ENCODE peak calls at places on chromosomes 4 and X, in five cellular contexts. S is left ventricle myocardium inferior, A is thoracic aorta, J is thyroid gland, Z is body of pancreas. K is an unnamed sample.

GRCh38 chrX:150357790-150358189 is 5.3 kb upstream of the MAMLD1 start:
- DNase-seq in S (no peak), A (no peak), J (no peak), Z (no peak), K (no peak)

GRCh38 chrX:19381326-19381725 is 37.6 kb downstream of the PDHA1 start:
- DNase-seq in S (no peak), A (no peak), J (no peak), Z (no peak), K (no peak)

GRCh38 chr4:82898322-82899243 is 2.0 kb upstream of the THAP9 start:
- DNase-seq in S (no peak), A (peak; percentile 14), J (peak; percentile 56), Z (peak; percentile 50), K (no peak)

GRCh38 chrX:125004799-125005198 is 314.9 kb upstream of the TEX13C start:
- DNase-seq in S (no peak), A (no peak), J (no peak), Z (no peak), K (peak; percentile 3)

GRCh38 chrX:3516051-3516541 is 169.6 kb upstream of the MXRA5 start:
- DNase-seq in S (no peak), A (no peak), J (no peak), Z (no peak), K (no peak)

GRCh38 chrX:41200785-41201184 is 115.5 kb downstream of the USP9X start:
- DNase-seq in S (no peak), A (no peak), J (no peak), Z (no peak), K (no peak)

GRCh38 chrX:102899940-102900916 is 36.8 kb upstream of the RAB40AL start:
- DNase-seq in S (peak; percentile 19), A (peak; percentile 3), J (peak; percentile 62), Z (peak; percentile 84), K (peak; percentile 3)

GRCh38 chr4:120517966-120518365 is 404.6 kb downstream of the PRDM5 start:
- DNase-seq in S (no peak), A (peak; percentile 10), J (no peak), Z (peak; percentile 61), K (peak; percentile 70)

GRCh38 chr4:139126898-139127297 is 50.1 kb downstream of the ELF2 start:
- DNase-seq in S (no peak), A (no peak), J (no peak), Z (no peak), K (no peak)

GRCh38 chr4:108166441-108167315 is 2.1 kb downstream of the LEF1 start:
- DNase-seq in S (no peak), A (no peak), J (no peak), Z (peak; percentile 56), K (no peak)

GRCh38 chr4:140388015-140388414 is 14.6 kb downstream of the SCOC start:
- DNase-seq in S (no peak), A (no peak), J (no peak), Z (no peak), K (no peak)

GRCh38 chr4:1232661-1233621 is 16.0 kb downstream of the CTBP1 start:
- DNase-seq in S (peak; percentile 66), A (no peak), J (no peak), Z (peak; percentile 49), K (no peak)

GRCh38 chr4:182806259-182807252 is 110.6 kb downstream of the DCTD start:
- DNase-seq in S (peak; percentile 78), A (no peak), J (peak; percentile 85), Z (peak; percentile 83), K (peak; percentile 61)

GRCh38 chrX:152929898-152930297 is 32.0 kb downstream of the ZNF185 start:
- DNase-seq in S (no peak), A (no peak), J (no peak), Z (no peak), K (no peak)

DNA sequence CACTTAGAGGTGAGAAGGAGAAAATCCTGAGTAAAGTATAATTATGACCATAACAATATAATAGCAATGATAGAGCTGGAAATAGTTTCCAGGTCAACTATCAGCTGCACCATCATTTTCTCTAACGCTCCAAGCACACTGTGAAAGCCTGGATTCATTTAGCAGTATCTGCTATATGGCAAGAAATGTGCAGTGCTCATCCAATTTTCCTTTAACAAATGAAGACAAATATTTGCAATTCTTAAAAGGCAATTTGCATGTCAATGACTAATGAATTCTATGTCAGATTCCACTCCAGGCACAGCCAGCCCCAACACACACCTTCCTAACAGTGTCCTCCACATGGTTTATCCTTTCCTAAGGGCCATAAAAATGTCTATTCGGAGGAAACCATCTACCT is 12.7 kb downstream of the PRSS12 start:
- DNase-seq in S (no peak), A (no peak), J (no peak), Z (no peak), K (no peak)
- H3K27ac ChIP-seq in S (no peak overlapping the region), A (no peak overlapping the region), J (no peak overlapping the region), Z (no peak overlapping the region), K (no peak overlapping the region)

GRCh38 chr4:141909541-141909940 is 273.2 kb downstream of the IL15 start:
- DNase-seq in S (no peak), A (no peak), J (no peak), Z (no peak), K (no peak)
- TF ChIP-seq CTCF in S (no peak), A (no peak), J (no peak), Z (no peak), K (no peak)

GRCh38 chrX:137747231-137747630 is 181.3 kb downstream of the ZIC3 start:
- DNase-seq in S (no peak), A (no peak), J (no peak), Z (no peak), K (no peak)
- H3K27ac ChIP-seq in S (no peak overlapping the region), A (no peak overlapping the region), J (no peak overlapping the region), Z (no peak overlapping the region), K (no peak overlapping the region)

DNA sequence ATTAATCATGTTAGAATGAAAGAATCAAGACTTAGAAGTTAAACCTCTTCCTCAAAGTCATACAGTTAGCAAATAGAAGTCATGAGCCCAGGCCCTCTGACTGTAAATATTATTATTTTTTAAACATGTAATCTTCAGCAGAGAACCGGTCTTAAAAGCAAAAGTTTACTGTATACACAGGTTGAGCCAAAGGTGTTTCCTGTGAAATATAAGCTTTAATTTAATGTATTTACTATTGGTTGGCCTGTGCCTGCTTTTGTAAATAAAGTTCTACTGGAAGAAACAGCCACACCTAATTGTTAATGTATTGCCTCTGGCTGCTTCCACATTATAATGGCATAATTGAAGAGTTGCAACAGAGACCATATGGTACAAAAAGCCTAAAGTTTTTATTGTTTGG is 61.1 kb upstream of the PRDM8 start:
- DNase-seq in S (no peak), A (no peak), J (no peak), Z (no peak), K (no peak)
- TF ChIP-seq CTCF in S (no peak), A (no peak), J (no peak), Z (no peak), K (no peak)

DNA sequence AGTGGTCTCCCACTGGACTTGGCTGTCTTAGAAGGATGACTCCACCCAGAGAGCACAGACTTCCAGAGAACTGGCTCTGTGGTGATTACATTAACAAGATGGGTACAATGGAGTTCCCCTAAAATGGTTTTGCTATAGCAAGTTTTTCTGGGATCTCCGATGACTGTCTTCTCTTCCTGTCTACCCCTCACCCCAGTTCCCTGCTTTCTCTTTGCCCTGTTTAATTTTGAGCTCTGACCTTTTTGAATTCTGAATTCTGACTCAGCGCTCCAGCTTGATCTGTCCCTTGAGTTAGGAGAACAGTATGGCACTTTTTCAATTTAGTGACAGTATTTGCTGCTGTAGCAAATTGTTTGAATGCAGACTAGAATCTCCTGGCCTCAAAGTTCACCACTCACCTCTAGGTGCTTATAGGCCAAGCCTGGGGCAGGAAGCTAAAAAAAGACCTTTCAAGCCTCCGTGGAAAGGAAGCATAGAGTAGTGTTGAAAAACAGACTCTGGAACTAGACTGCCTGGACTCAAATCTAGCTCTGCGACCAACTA is 7.0 kb downstream of the MSN start:
- DNase-seq in S (no peak), A (no peak), J (no peak), Z (no peak), K (no peak)
- H3K27ac ChIP-seq in S (peak overlapping the region; percentile 96), A (peak overlapping the region; percentile 50), J (peak overlapping the region; percentile 96), Z (peak overlapping the region; percentile 32), K (no peak overlapping the region)

GRCh38 chr4:68358988-68359387 is 9.1 kb upstream of the YTHDC1 start:
- DNase-seq in S (no peak), A (no peak), J (no peak), Z (no peak), K (no peak)
- TF ChIP-seq CTCF in S (no peak), A (no peak), J (no peak), Z (no peak), K (no peak)

GRCh38 chr4:92305878-92306520 is 2.2 kb downstream of the GRID2 start:
- DNase-seq in S (no peak), A (no peak), J (no peak), Z (peak; percentile 5), K (no peak)
- H3K27ac ChIP-seq in S (no peak overlapping the region), A (no peak overlapping the region), J (no peak overlapping the region), Z (no peak overlapping the region), K (no peak overlapping the region)

GRCh38 chr4:163193717-163194116 is 27.0 kb upstream of the NAF1 start:
- DNase-seq in S (no peak), A (no peak), J (no peak), Z (no peak), K (no peak)

GRCh38 chr4:163194593-163194992 is 27.9 kb upstream of the NAF1 start:
- DNase-seq in S (no peak), A (no peak), J (no peak), Z (no peak), K (no peak)

GRCh38 chr4:163196904-163197505 is 30.3 kb upstream of the NAF1 start:
- DNase-seq in S (no peak), A (no peak), J (no peak), Z (no peak), K (no peak)

GRCh38 chr4:163195247-163195765 is 28.6 kb upstream of the NAF1 start:
- DNase-seq in S (no peak), A (no peak), J (no peak), Z (no peak), K (no peak)

GRCh38 chr4:163191999-163192398 is 25.3 kb upstream of the NAF1 start:
- DNase-seq in S (no peak), A (no peak), J (no peak), Z (no peak), K (no peak)
- TF ChIP-seq CTCF in S (no peak), A (no peak), J (no peak), Z (no peak), K (no peak)

K was measured in RWPE1.